ENCODE peak calls at places on chromosome X, in seven cellular contexts. M is K562, N is GM12878, K is GM12892, W is GM12891, J is HepG2, F is H1. Y is an unnamed sample.

GRCh38 chrX:18098704-18099103 is 122.0 kb downstream of the BEND2 start:
- DNase-seq in N (no peak), K (no peak), W (no peak), F (no peak), J (no peak), M (no peak), Y (no peak)

GRCh38 chrX:18668059-18668458 is 3.8 kb downstream of the RS1 start:
- DNase-seq in N (no peak), F (no peak), J (no peak), K (no peak), M (no peak), W (no peak), Y (no peak)

GRCh38 chrX:145213504-145213903 is 33.8 kb upstream of the SPANXN1 start:
- DNase-seq in W (no peak), M (peak), F (no peak), J (no peak), K (no peak), N (no peak), Y (peak)

GRCh38 chrX:40012800-40013682 is 84.7 kb downstream of the BCOR start:
- DNase-seq in N (no peak), M (peak), W (no peak), F (peak), J (peak), K (no peak), Y (no peak)

GRCh38 chrX:152937236-152937635 is 39.4 kb downstream of the ZNF185 start:
- DNase-seq in W (no peak), M (no peak), N (no peak), F (no peak), K (no peak), J (no peak), Y (no peak)

GRCh38 chrX:102950908-102951866 is 14.1 kb downstream of the RAB40AL start:
- DNase-seq in J (peak), W (no peak), F (peak), M (peak), N (no peak), K (no peak), Y (peak)

GRCh38 chrX:9997524-9997923 is 30.4 kb downstream of the CLDN34 start:
- DNase-seq in M (no peak), F (no peak), N (peak), J (no peak), W (no peak), K (no peak), Y (no peak)

GRCh38 chrX:83916525-83916924 is 55.6 kb downstream of the CYLC1 start:
- DNase-seq in J (no peak), N (no peak), W (no peak), F (no peak), M (peak), K (no peak), Y (peak)

GRCh38 chrX:22220941-22221340 is 51.8 kb upstream of the CBLL2 start:
- DNase-seq in N (no peak), F (no peak), K (no peak), M (no peak), J (no peak), W (no peak), Y (no peak)

GRCh38 chrX:107713205-107714195 is 62.1 kb downstream of the TSC22D3 start:
- DNase-seq in N (no peak), W (no peak), K (no peak), M (no peak), F (no peak), J (no peak), Y (no peak)

GRCh38 chrX:29231800-29232199 is 644.6 kb downstream of the IL1RAPL1 start:
- DNase-seq in J (no peak), F (no peak), N (no peak), W (no peak), K (no peak), M (no peak), Y (no peak)

GRCh38 chrX:30620125-30620524 is 33.1 kb upstream of the GK start:
- DNase-seq in M (no peak), W (no peak), N (no peak), J (no peak), F (no peak), K (no peak), Y (no peak)

GRCh38 chrX:132041016-132041415 is 17.9 kb downstream of the STK26 start:
- DNase-seq in K (no peak), W (no peak), N (no peak), F (no peak), M (no peak), J (no peak), Y (no peak)

GRCh38 chrX:10190367-10190766 is 33.6 kb downstream of the CLCN4 start:
- DNase-seq in K (no peak), F (no peak), W (no peak), N (no peak), J (peak), M (peak), Y (peak)

GRCh38 chrX:150871341-150871811 is 27.1 kb downstream of the CD99L2 start:
- DNase-seq in W (no peak), M (no peak), J (no peak), F (no peak), N (no peak), K (no peak), Y (no peak)

GRCh38 chrX:125108926-125109325 is 210.7 kb upstream of the TEX13C start:
- DNase-seq in K (no peak), M (no peak), J (no peak), W (no peak), N (no peak), F (no peak), Y (no peak)

GRCh38 chrX:12581546-12581945 is 209.7 kb upstream of the PRPS2 start:
- DNase-seq in F (no peak), M (no peak), W (no peak), K (no peak), J (no peak), N (no peak), Y (no peak)

GRCh38 chrX:96436105-96436504 is 248.5 kb upstream of the DIAPH2 start:
- DNase-seq in M (no peak), N (no peak), W (no peak), J (no peak), K (no peak), F (no peak), Y (no peak)

GRCh38 chrX:54640721-54641120 is 110.7 kb downstream of the GNL3L start:
- DNase-seq in M (no peak), K (no peak), W (no peak), F (no peak), N (no peak), J (peak), Y (no peak)

GRCh38 chrX:40538391-40538790 is 42.4 kb upstream of the ATP6AP2 start:
- DNase-seq in N (no peak), J (no peak), F (no peak), K (no peak), W (no peak), M (no peak), Y (no peak)

GRCh38 chrX:46152756-46153155 is 392.5 kb downstream of the ZNF674 start:
- DNase-seq in N (no peak), M (no peak), J (no peak), F (no peak), W (no peak), K (no peak), Y (no peak)

GRCh38 chrX:115949900-115950822 is 220.4 kb upstream of the AGTR2 start:
- DNase-seq in K (no peak), M (no peak), W (no peak), F (no peak), J (peak), N (no peak), Y (peak)

GRCh38 chrX:12383196-12383595 is 244.9 kb downstream of the FRMPD4 start:
- DNase-seq in K (no peak), M (peak), W (no peak), J (no peak), N (no peak), F (no peak), Y (peak)

GRCh38 chrX:120653000-120653399 is 23.1 kb upstream of the C1GALT1C1 start:
- DNase-seq in F (no peak), M (no peak), W (no peak), K (no peak), N (no peak), J (no peak), Y (no peak)

GRCh38 chrX:78934866-78935265 is 10.3 kb upstream of the P2RY10 start:
- DNase-seq in N (no peak), M (no peak), K (no peak), W (no peak), J (no peak), F (no peak), Y (no peak)

GRCh38 chrX:8036914-8037313 is 109.7 kb upstream of the PNPLA4 start:
- DNase-seq in N (no peak), M (no peak), W (no peak), F (no peak), K (no peak), J (no peak), Y (no peak)

GRCh38 chrX:29024813-29025342 is 437.6 kb downstream of the IL1RAPL1 start:
- DNase-seq in F (no peak), N (no peak), J (no peak), K (no peak), M (no peak), W (no peak), Y (no peak)

GRCh38 chrX:75067931-75068330 is 88.2 kb downstream of the ABCB7 start:
- DNase-seq in M (no peak), J (no peak), W (no peak), N (no peak), F (no peak), K (no peak), Y (no peak)

GRCh38 chrX:41148553-41148952 is 63.3 kb downstream of the USP9X start:
- DNase-seq in J (no peak), F (no peak), W (no peak), M (no peak), N (no peak), K (no peak), Y (no peak)

GRCh38 chrX:44382871-44383270 is 39.4 kb upstream of the EFHC2 start:
- DNase-seq in W (no peak), K (no peak), N (no peak), M (no peak), F (no peak), J (no peak), Y (no peak)

GRCh38 chrX:44872319-44872816 is 620 bp upstream of the KDM6A start:
- DNase-seq in F (no peak), K (peak), N (no peak), W (no peak), J (no peak), M (peak), Y (no peak)

GRCh38 chrX:129593137-129593536 is 53.1 kb downstream of the OCRL start:
- DNase-seq in N (no peak), F (no peak), K (no peak), W (no peak), J (no peak), M (peak), Y (no peak)

GRCh38 chrX:85109235-85109634 is 105.6 kb downstream of the APOOL start:
- DNase-seq in F (peak), K (peak), N (no peak), W (peak), J (peak), M (peak), Y (peak)

GRCh38 chrX:148049441-148049840 is 68.3 kb downstream of the FMR1NB start:
- DNase-seq in K (no peak), M (peak), J (peak), W (no peak), F (no peak), N (no peak), Y (peak)

GRCh38 chrX:45743081-45743533 is 542.4 kb upstream of the DIPK2B start:
- DNase-seq in W (no peak), M (no peak), K (no peak), J (peak), F (no peak), N (no peak), Y (peak)

GRCh38 chrX:107565916-107566602 is 62.3 kb upstream of the PRPS1 start:
- DNase-seq in F (no peak), K (no peak), W (no peak), J (peak), N (no peak), M (no peak), Y (peak)

GRCh38 chrX:24282381-24283121 is 31.3 kb downstream of the SUPT20HL2 start:
- DNase-seq in N (no peak), K (no peak), J (no peak), M (no peak), W (no peak), F (no peak), Y (no peak)

DNA sequence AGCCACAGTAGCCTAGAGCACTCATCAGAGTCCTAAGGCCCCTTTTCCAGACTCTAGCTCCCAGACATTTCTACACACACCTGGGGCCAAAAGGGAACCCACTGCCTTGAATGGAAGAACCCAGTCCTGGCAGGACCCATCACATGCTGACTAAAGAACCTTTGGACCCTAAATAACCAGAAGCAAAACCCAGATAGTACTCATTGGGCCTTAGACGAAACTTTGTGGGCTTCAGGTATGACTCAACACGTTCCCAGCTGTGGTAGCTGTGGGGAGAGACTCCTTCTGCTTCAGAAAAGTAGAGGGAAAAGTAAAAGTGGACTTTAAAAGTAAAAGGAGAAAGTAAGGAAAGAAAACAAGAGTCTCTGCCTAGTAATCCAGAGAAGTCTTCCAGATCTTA is 311.5 kb downstream of the OPHN1 start:
- DNase-seq in M (no peak), W (no peak), F (no peak), J (no peak), N (no peak), K (no peak), Y (no peak)
- TF ChIP-seq TAF1 in M (no peak), W (no peak), F (no peak), J (no peak), N (no peak), K (no peak), Y (no peak)

DNA sequence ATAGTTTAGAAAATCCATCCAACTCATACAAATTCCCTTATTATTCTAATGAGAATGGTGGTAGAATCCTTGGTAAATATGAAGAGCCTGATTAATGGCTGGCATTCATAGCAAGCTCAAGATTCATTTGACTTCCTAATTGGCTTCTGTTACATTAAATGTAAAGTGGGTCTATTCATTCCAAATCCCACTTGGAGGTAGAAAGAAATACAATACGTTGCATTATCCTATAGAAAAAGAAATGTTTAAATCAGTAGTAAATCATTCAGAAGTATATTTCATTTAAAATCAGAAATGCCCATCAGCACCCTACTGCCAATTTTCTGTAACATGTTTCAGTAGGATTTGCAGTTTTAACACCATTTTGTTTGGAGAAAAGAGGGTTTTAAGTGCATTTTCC is 6.7 kb downstream of the ADGRG4 start:
- DNase-seq in W (no peak), F (no peak), N (no peak), J (no peak), M (no peak), K (no peak), Y (no peak)
- TF ChIP-seq TAF1 in W (no peak), F (no peak), N (no peak), J (no peak), M (no peak), K (no peak), Y (no peak)

GRCh38 chrX:2521092-2521926 is 20.5 kb upstream of the DHRSX start:
- DNase-seq in M (no peak), N (peak), J (no peak), F (no peak), K (peak), W (no peak), Y (no peak)
- TF ChIP-seq TAF1 in M (no peak), N (no peak), J (no peak), F (no peak), K (no peak), W (no peak), Y (no peak)

DNA sequence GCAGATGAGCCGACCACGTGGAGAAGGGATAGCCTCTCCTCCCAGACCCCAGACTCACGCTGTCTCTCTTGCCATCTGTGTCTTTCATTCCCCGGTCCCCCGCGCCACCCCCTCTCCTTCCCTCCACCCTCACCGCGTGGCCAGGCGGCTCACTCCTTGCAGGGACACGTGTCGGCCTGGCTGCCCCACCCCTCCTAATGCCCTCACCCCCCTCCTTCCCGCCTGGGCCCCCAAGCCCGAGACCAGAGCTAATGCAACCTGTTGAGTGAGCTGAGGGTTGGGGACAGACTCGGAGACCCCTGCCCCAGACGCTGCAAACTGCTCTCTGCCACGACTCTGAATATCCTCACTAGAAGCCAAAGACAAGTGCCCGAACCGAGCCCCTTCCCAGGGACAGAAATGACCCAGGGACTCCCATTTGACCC is 1.8 kb downstream of the SLC38A5 start:
- DNase-seq in F (no peak), W (peak), K (peak), N (no peak), J (no peak), M (peak), Y (no peak)
- TF ChIP-seq TAF1 in F (no peak), W (no peak), K (no peak), N (no peak), J (no peak), M (no peak), Y (no peak)

GRCh38 chrX:118627084-118627758 is 100.2 kb upstream of the IL13RA1 start:
- DNase-seq in N (no peak), K (no peak), J (peak), M (no peak), F (no peak), W (no peak), Y (peak)
- TF ChIP-seq TAF1 in N (no peak), K (no peak), J (no peak), M (no peak), F (no peak), W (no peak), Y (no peak)

Y was measured in SK-N-SH.